ENCODE peak calls at places on chromosomes 11 and 22, in five cellular contexts. K is HepG2, F is HCT116, X is heart left ventricle, H is Peyer's patch. G is an unnamed sample.
A peak's percentile ranks its signal among the peaks of the same experiment; 100 is the strongest.

GRCh38 chr22:43085658-43086606 is 3.3 kb downstream of the TTLL1 start:
- DNase-seq in K (no peak), X (peak; percentile 61), F (no peak), H (no peak), G (no peak)

GRCh38 chr11:46684364-46684763 is 16.1 kb downstream of the ARHGAP1 start:
- DNase-seq in H (no peak), F (no peak), K (no peak), X (no peak), G (no peak)

GRCh38 chr11:119361056-119361787 is 14.7 kb upstream of the MFRP start:
- DNase-seq in X (peak; percentile 85), F (peak; percentile 79), H (no peak), K (peak; percentile 38), G (peak; percentile 91)

GRCh38 chr11:8338138-8338537 is 74.5 kb upstream of the LMO1 start:
- DNase-seq in H (peak; percentile 19), X (peak; percentile 46), K (peak; percentile 18), F (peak; percentile 31), G (peak; percentile 46)

GRCh38 chr11:66857234-66857926 is 516 bp downstream of the LRFN4 start:
- DNase-seq in K (peak; percentile 30), X (no peak), H (no peak), F (no peak), G (no peak)

GRCh38 chr11:75858613-75859012 is 43.6 kb downstream of the UVRAG start:
- DNase-seq in X (no peak), F (no peak), H (no peak), K (no peak), G (no peak)

GRCh38 chr11:47607380-47607779 is 13.2 kb upstream of the C1QTNF4 start:
- DNase-seq in X (peak; percentile 83), K (no peak), H (no peak), F (no peak), G (no peak)

GRCh38 chr11:92531051-92531747 is 306.6 kb downstream of the FAT3 start:
- DNase-seq in H (no peak), F (no peak), X (no peak), K (no peak), G (no peak)

GRCh38 chr11:112511906-112512305 is 251.2 kb upstream of the PLET1 start:
- DNase-seq in F (no peak), X (no peak), H (no peak), K (no peak), G (no peak)

GRCh38 chr22:33743756-33744155 is 176.5 kb downstream of the LARGE1 start:
- DNase-seq in F (no peak), H (no peak), X (no peak), K (no peak), G (no peak)

GRCh38 chr22:34508797-34509196 is 557.2 kb upstream of the ISX start:
- DNase-seq in H (no peak), F (no peak), K (no peak), X (no peak), G (no peak)

GRCh38 chr11:130848361-130849214 is 67.7 kb downstream of the SNX19 start:
- DNase-seq in F (no peak), H (no peak), K (no peak), X (no peak), G (no peak)

GRCh38 chr11:78812513-78813293 is 238.0 kb upstream of the NARS2 start:
- DNase-seq in K (no peak), X (no peak), F (no peak), H (no peak), G (no peak)

GRCh38 chr22:36323855-36324331 is 63.9 kb downstream of the MYH9 start:
- DNase-seq in K (no peak), H (no peak), F (no peak), X (peak; percentile 85), G (no peak)

GRCh38 chr11:69808708-69809107 is 10.5 kb downstream of the FGF3 start:
- DNase-seq in H (no peak), X (no peak), F (no peak), K (no peak), G (no peak)

GRCh38 chr22:22414266-22414665 is 94.3 kb downstream of the ZNF280B start:
- DNase-seq in F (no peak), H (no peak), K (no peak), X (no peak), G (no peak)

GRCh38 chr11:68670208-68670992 is 13.9 kb upstream of the GAL start:
- DNase-seq in X (no peak), F (no peak), H (no peak), K (no peak), G (no peak)

GRCh38 chr11:76801205-76801604 is 18.0 kb downstream of the TSKU start:
- DNase-seq in F (no peak), K (no peak), H (no peak), X (no peak), G (no peak)

GRCh38 chr11:68741536-68741935 is 9.8 kb downstream of the TESMIN start:
- DNase-seq in F (no peak), H (no peak), K (no peak), X (no peak), G (no peak)

GRCh38 chr11:17760102-17761029 is 25.8 kb downstream of the KCNC1 start:
- DNase-seq in F (peak; percentile 51), K (peak; percentile 69), H (no peak), X (peak; percentile 50), G (peak; percentile 54)

GRCh38 chr11:74729397-74729796 is 1.8 kb downstream of the CHRDL2 start:
- DNase-seq in K (no peak), H (no peak), X (no peak), F (no peak), G (no peak)

GRCh38 chr11:74730601-74731260 is 495 bp downstream of the CHRDL2 start:
- DNase-seq in X (no peak), F (no peak), H (no peak), K (no peak), G (no peak)

GRCh38 chr11:74723511-74723910 is 7.7 kb downstream of the CHRDL2 start:
- DNase-seq in X (no peak), K (no peak), H (no peak), F (no peak), G (no peak)

GRCh38 chr11:74725701-74726100 is 5.5 kb downstream of the CHRDL2 start:
- DNase-seq in H (no peak), F (no peak), X (no peak), K (no peak), G (no peak)

DNA sequence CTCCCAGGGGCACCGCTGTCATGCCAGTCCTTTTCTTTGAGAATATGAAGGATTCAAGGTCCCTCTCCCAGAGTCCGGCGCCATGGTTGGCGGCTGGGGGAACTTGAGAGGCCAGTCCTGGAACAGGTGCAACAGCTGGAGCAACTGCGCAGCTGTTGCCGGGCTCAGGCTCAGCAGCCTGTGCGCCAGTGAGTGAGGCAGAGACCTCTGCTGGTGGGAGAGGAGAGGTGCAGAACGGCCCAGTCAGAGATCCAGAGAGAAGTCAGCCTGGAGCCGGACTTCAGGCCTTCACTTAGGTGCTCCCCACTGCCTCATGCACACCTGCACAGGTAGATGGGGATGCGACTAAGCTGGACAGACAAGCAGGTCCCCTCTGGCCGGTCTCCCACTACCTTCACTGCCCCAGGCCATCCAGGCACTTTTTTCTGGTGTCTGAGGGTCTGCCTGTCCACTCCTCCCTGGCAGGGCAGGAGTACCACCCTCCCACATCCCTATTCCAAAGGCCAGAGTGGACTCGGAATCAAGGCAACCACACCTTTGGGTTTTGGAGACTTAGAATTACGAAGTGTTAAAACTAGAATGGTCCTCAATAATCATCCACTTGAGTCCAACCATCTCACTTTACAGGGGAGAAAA is 4.6 kb downstream of the CHRDL2 start:
- DNase-seq in F (peak; percentile 54), X (peak; percentile 82), K (peak; percentile 58), H (peak; percentile 48), G (peak; percentile 73)
- TF ChIP-seq CTCF in F (peak; percentile 97), X (peak; percentile 87), K (peak; percentile 95), H (peak; percentile 86), G (peak; percentile 89)

DNA sequence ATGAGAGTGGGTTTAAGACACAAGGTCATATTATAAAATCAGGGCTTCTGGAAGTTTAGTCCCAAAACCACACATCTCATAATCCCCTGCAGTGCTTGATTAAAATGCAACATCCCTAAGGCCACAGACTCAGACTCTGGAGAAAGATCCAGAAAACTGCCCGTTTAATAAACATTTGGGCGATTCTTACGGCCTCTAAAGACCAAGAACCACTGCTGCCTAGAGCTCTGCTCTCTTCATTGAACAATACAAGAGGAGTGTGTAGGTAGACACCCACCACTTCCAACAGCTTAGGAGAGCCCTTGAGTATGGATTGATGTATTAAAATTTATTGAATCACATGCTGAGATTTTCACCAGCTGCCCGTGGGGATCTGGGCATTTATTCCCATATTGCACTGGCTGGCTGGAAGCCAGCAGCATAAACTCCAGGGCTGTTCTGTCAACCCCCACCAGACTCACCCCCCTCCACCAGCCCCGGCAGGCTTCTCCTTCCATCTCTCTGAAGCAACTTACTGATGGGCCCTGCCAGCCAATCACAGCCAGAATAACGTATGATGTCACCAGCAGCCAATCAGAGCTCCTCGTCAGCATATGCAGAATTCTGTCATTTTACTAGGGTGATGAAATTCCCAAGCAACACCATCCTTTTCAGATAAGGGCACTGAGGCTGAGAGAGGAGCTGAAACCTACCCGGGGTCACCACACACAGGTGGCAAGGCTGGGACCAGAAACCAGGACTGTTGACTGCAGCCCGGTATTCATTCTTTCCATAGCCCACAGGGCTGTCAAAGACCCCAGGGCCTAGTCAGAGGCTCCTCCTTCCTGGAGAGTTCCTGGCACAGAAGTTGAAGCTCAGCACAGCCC is 749 bp upstream of the BEST1 start:
- DNase-seq in X (peak; percentile 80), H (no peak), K (peak; percentile 54), F (peak; percentile 81), G (peak; percentile 79)
- TF ChIP-seq POLR2A in X (peak; percentile 53), H (no peak), K (peak; percentile 6), F (peak; percentile 20), G (no peak)

DNA sequence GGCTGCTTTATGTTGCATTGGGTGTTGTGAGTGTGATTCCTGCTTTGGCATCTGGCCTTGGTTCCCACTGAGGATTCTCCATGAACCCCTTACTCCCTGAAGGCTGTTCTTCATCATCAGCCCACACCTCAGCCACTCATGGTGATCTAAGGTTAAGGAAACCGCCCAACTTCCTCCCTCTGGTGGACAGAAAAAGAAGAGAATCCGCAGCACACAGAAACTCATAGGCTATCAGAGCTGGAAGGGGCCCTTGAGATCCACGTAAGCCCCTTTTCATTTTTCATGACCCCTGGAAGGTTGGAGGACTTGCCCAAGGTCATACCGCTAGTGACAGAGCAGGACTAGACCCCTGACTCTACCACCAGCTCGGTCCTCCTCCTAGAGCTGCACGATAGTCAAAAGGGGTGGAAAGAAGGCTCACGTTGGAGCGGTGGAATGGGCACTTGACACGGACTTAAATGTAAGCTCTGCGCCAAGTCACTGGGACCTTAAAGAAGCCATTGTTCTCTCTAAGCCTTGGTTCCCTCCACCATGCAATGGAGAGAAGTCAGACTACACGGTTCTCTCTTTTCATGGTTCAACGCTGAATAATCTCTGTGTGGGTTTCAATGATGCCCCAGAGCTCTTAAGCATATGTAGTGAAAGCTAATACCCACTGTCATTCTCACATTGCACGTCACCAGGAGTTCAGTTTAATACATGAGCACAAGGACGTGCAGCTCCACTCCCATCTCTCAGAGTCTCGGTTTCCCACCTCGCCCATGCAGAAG is 83.6 kb upstream of the CRTAM start:
- DNase-seq in X (no peak), H (no peak), K (peak; percentile 24), F (peak; percentile 10), G (no peak)
- TF ChIP-seq CTCF in X (peak; percentile 10), H (peak; percentile 47), K (peak; percentile 65), F (peak; percentile 66), G (no peak)

GRCh38 chr11:114059278-114059983 is at the start of gene ZBTB16:
- DNase-seq in F (no peak), K (no peak), X (peak; percentile 92), H (peak; percentile 72), G (peak; percentile 89)

GRCh38 chr11:114062272-114062671 is 2.8 kb downstream of the ZBTB16 start:
- DNase-seq in F (no peak), K (no peak), H (no peak), X (no peak), G (no peak)

GRCh38 chr11:114059984-114060401 is 482 bp downstream of the ZBTB16 start:
- DNase-seq in X (peak; percentile 55), H (peak; percentile 57), K (no peak), F (no peak), G (peak; percentile 60)

GRCh38 chr11:114060402-114061052 is 1.0 kb downstream of the ZBTB16 start:
- DNase-seq in F (no peak), X (peak; percentile 55), H (no peak), K (no peak), G (peak; percentile 44)

GRCh38 chr11:114061053-114062049 is 1.8 kb downstream of the ZBTB16 start:
- DNase-seq in K (no peak), X (peak; percentile 48), H (no peak), F (no peak), G (peak; percentile 56)
- TF ChIP-seq POLR2A in K (no peak), X (peak; percentile 32), H (no peak), F (no peak), G (peak; percentile 67)

G was measured in adrenal gland.